ENCODE peak calls at places on chromosomes 7 and 10, in eight cellular contexts. A is AG04450; Q is naive thymus-derived CD8-positive, alpha-beta T cell; T is fibroblast of gingiva; H is heart right ventricle; B is stimulated activated CD4-positive, alpha-beta T cell treated with anti-CD3 and anti-CD28 coated beads, TNF-alpha, amount 100 ng/mL, for 4 hours; U is stimulated activated CD8-positive, alpha-beta memory T cell treated with anti-CD3 and anti-CD28 coated beads, Interleukin-12 subunit alpha, Interleukin-12 subunit beta, amount 100 ng/mL, for 4 hours; F is activated CD4-positive, alpha-beta T cell treated with anti-CD3 and anti-CD28 coated beads, Interleukin-2, amount 10 ng/mL, durations not matched to agents 7 days and 5 days. I is an unnamed sample.

GRCh38 chr10:22851865-22852239 is 76.0 kb upstream of the ARMC3 start:
- DNase-seq in A (no peak), Q (no peak), T (no peak), H (no peak), B (no peak), U (no peak), F (no peak), I (no peak)

GRCh38 chr10:61673360-61673759 is 10.6 kb downstream of the CABCOCO1 start:
- DNase-seq in A (no peak), Q (no peak), T (no peak), H (no peak), B (no peak), U (no peak), F (no peak), I (no peak)

GRCh38 chr7:19538036-19538435 is 170.8 kb downstream of the POLR1F start:
- DNase-seq in A (no peak), Q (no peak), T (peak), H (no peak), B (no peak), U (no peak), F (no peak), I (no peak)

GRCh38 chr10:34911661-34912205 is 96.6 kb upstream of the PARD3 start:
- DNase-seq in A (no peak), Q (no peak), T (no peak), H (no peak), B (no peak), U (no peak), F (no peak), I (no peak)

GRCh38 chr10:58546722-58547121 is 34.0 kb downstream of the BICC1 start:
- DNase-seq in A (no peak), Q (no peak), T (no peak), H (no peak), B (no peak), U (no peak), F (no peak), I (no peak)

GRCh38 chr7:134710854-134711624 is 64.4 kb downstream of the BPGM start:
- DNase-seq in A (no peak), Q (peak), T (no peak), H (no peak), B (peak), U (peak), F (peak), I (no peak)

GRCh38 chr10:124728071-124728829 is 15.9 kb downstream of the FAM53B start:
- DNase-seq in A (no peak), Q (peak), T (no peak), H (no peak), B (no peak), U (no peak), F (no peak), I (no peak)

GRCh38 chr7:70726951-70727378 is 405.0 kb upstream of the GALNT17 start:
- DNase-seq in A (no peak), Q (no peak), T (no peak), H (no peak), B (no peak), U (no peak), F (no peak), I (no peak)

GRCh38 chr10:62047960-62048383 is 146.5 kb downstream of the ARID5B start:
- DNase-seq in A (no peak), Q (no peak), T (no peak), H (no peak), B (no peak), U (no peak), F (peak), I (peak)

GRCh38 chr7:23653942-23654341 is 26.1 kb upstream of the FAM221A start:
- DNase-seq in A (no peak), Q (no peak), T (no peak), H (no peak), B (no peak), U (no peak), F (no peak), I (peak)